ENCODE peak calls at places on chromosome 3, in ten cellular contexts. A, Y, W, C, U, I, V, G, R and B are unnamed samples.

GRCh38 chr3:192395506-192395905 is 331.8 kb downstream of the FGF12 start:
- DNase-seq in A (no peak), Y (no peak), W (no peak), C (no peak), U (no peak), I (no peak), V (no peak), G (no peak), R (no peak), B (no peak)

GRCh38 chr3:158700559-158700958 is 28.1 kb upstream of the LXN start:
- DNase-seq in A (no peak), Y (no peak), W (no peak), C (no peak), U (no peak), I (no peak), V (no peak), G (no peak), R (no peak), B (no peak)

GRCh38 chr3:121529308-121529707 is 16.5 kb downstream of the POLQ start:
- DNase-seq in A (no peak), Y (no peak), W (peak), C (no peak), U (peak), I (no peak), V (no peak), G (no peak), R (no peak), B (peak)

GRCh38 chr3:140552403-140552802 is 125.5 kb upstream of the TRIM42 start:
- DNase-seq in A (no peak), Y (no peak), W (no peak), C (no peak), U (no peak), I (no peak), V (no peak), G (no peak), R (no peak), B (peak)

GRCh38 chr3:169661567-169662214 is 1.8 kb downstream of the MECOM start:
- DNase-seq in A (peak), Y (peak), W (peak), C (peak), U (peak), I (no peak), V (no peak), G (peak), R (peak), B (no peak)

GRCh38 chr3:58044656-58045055 is 36.4 kb downstream of the FLNB start:
- DNase-seq in A (no peak), Y (no peak), W (peak), C (no peak), U (no peak), I (no peak), V (no peak), G (no peak), R (no peak), B (peak)

GRCh38 chr3:174613173-174613572 is 246.0 kb upstream of the NAALADL2 start:
- DNase-seq in A (peak), Y (no peak), W (no peak), C (no peak), U (no peak), I (no peak), V (no peak), G (no peak), R (no peak), B (no peak)

GRCh38 chr3:9769426-9770275 is at the start of gene CAMK1:
- DNase-seq in A (peak), Y (peak), W (peak), C (peak), U (peak), I (peak), V (peak), G (peak), R (peak), B (peak)

GRCh38 chr3:190222916-190223315 is 99.3 kb downstream of the CLDN1 start:
- DNase-seq in A (no peak), Y (no peak), W (no peak), C (no peak), U (no peak), I (no peak), V (no peak), G (no peak), R (no peak), B (no peak)

GRCh38 chr3:112333386-112334334 is 704 bp downstream of the CD200 start:
- DNase-seq in A (no peak), Y (no peak), W (peak), C (no peak), U (no peak), I (no peak), V (no peak), G (peak), R (no peak), B (no peak)

GRCh38 chr3:59980576-59980975 is 930.8 kb upstream of the CFAP20DC start:
- DNase-seq in A (no peak), Y (no peak), W (no peak), C (no peak), U (no peak), I (no peak), V (no peak), G (no peak), R (no peak), B (no peak)

GRCh38 chr3:128727485-128727884 is 1.5 kb downstream of the RAB7A start:
- DNase-seq in A (no peak), Y (no peak), W (peak), C (no peak), U (no peak), I (no peak), V (no peak), G (no peak), R (no peak), B (no peak)

GRCh38 chr3:13282986-13283876 is 136.9 kb downstream of the NUP210 start:
- DNase-seq in A (no peak), Y (peak), W (no peak), C (peak), U (peak), I (peak), V (no peak), G (no peak), R (no peak), B (no peak)

GRCh38 chr3:107993771-107994170 is 97.1 kb downstream of the CD47 start:
- DNase-seq in A (no peak), Y (no peak), W (peak), C (no peak), U (no peak), I (no peak), V (no peak), G (no peak), R (peak), B (peak)

GRCh38 chr3:117618462-117618861 is 908.9 kb downstream of the TUSC7 start:
- DNase-seq in A (no peak), Y (no peak), W (no peak), C (no peak), U (no peak), I (no peak), V (no peak), G (no peak), R (no peak), B (peak)

GRCh38 chr3:76245073-76245472 is 459.7 kb upstream of the ZNF717 start:
- DNase-seq in A (peak), Y (no peak), W (peak), C (no peak), U (no peak), I (no peak), V (no peak), G (no peak), R (peak), B (no peak)

GRCh38 chr3:132292062-132292461 is 25.1 kb upstream of the ACP3 start:
- DNase-seq in A (no peak), Y (no peak), W (peak), C (no peak), U (no peak), I (no peak), V (no peak), G (no peak), R (no peak), B (peak)

GRCh38 chr3:125043599-125044151 is 12.1 kb downstream of the HEG1 start:
- DNase-seq in A (no peak), Y (no peak), W (no peak), C (peak), U (no peak), I (no peak), V (no peak), G (peak), R (no peak), B (peak)

GRCh38 chr3:17765819-17766472 is 23.5 kb upstream of the TBC1D5 start:
- DNase-seq in A (no peak), Y (no peak), W (no peak), C (no peak), U (no peak), I (no peak), V (no peak), G (no peak), R (no peak), B (no peak)

GRCh38 chr3:161558256-161558655 is 61.6 kb downstream of the OTOL1 start:
- DNase-seq in A (no peak), Y (peak), W (no peak), C (peak), U (no peak), I (peak), V (no peak), G (no peak), R (no peak), B (peak)

GRCh38 chr3:172522871-172523818 is at the start of gene TNFSF10:
- DNase-seq in A (no peak), Y (peak), W (no peak), C (peak), U (no peak), I (peak), V (peak), G (peak), R (no peak), B (peak)

GRCh38 chr3:171791695-171792082 is 18.6 kb downstream of the PLD1 start:
- DNase-seq in A (peak), Y (no peak), W (peak), C (no peak), U (no peak), I (no peak), V (no peak), G (no peak), R (peak), B (peak)

GRCh38 chr3:60650171-60650570 is 601.1 kb downstream of the FHIT start:
- DNase-seq in A (no peak), Y (no peak), W (no peak), C (no peak), U (peak), I (no peak), V (no peak), G (no peak), R (no peak), B (no peak)

GRCh38 chr3:50192689-50193141 is 1.3 kb downstream of the GNAT1 start:
- DNase-seq in A (peak), Y (peak), W (peak), C (peak), U (peak), I (peak), V (peak), G (peak), R (peak), B (peak)

GRCh38 chr3:97687734-97688133 is 76.8 kb upstream of the ARL6 start:
- DNase-seq in A (no peak), Y (no peak), W (no peak), C (no peak), U (no peak), I (no peak), V (no peak), G (no peak), R (no peak), B (no peak)

GRCh38 chr3:21729888-21730459 is 21.0 kb downstream of the ZNF385D start:
- DNase-seq in A (peak), Y (no peak), W (peak), C (no peak), U (no peak), I (no peak), V (no peak), G (no peak), R (peak), B (peak)

GRCh38 chr3:26369133-26369532 is 253.4 kb upstream of the LRRC3B start:
- DNase-seq in A (no peak), Y (no peak), W (no peak), C (no peak), U (peak), I (no peak), V (no peak), G (no peak), R (no peak), B (no peak)

GRCh38 chr3:112116777-112117186 is 16.3 kb downstream of the GCSAM start:
- DNase-seq in A (no peak), Y (no peak), W (no peak), C (no peak), U (no peak), I (no peak), V (no peak), G (no peak), R (no peak), B (no peak)

GRCh38 chr3:160455846-160456245 is 6.3 kb upstream of the TRIM59 start:
- DNase-seq in A (no peak), Y (no peak), W (no peak), C (no peak), U (no peak), I (no peak), V (no peak), G (no peak), R (no peak), B (no peak)

GRCh38 chr3:32438596-32439344 is 47.1 kb downstream of the CMTM7 start:
- DNase-seq in A (no peak), Y (peak), W (no peak), C (no peak), U (no peak), I (no peak), V (no peak), G (no peak), R (no peak), B (no peak)

GRCh38 chr3:161586836-161587235 is 90.2 kb downstream of the OTOL1 start:
- DNase-seq in A (no peak), Y (no peak), W (no peak), C (no peak), U (no peak), I (no peak), V (no peak), G (no peak), R (no peak), B (no peak)

GRCh38 chr3:119294889-119295769 is 946 bp downstream of the ARHGAP31 start:
- DNase-seq in A (no peak), Y (peak), W (peak), C (peak), U (peak), I (peak), V (peak), G (peak), R (peak), B (peak)

DNA sequence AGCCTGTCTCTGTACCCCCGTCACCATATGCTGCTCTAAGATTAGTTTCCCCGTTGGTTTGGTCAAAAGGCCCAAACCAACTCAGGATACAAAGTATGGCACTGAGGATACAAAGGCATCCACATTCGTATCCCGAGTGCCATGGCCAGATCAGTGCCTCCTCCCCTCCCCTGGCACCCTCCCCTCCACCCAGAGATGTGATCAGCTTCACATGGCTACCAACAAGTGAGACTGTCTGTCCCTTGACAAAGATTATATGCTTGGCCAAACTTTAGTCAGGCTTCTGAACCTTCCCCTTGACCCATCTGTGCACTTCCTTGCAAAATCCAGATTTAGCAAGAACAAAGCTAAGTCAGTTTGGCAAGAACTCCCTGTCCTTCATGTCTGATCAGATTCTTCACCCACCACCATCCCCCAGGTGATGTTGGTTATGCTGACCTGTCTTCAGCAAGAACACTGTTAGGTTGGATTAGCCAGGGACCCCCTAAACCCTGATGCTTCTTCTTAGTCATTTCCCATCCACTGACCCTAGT is 61.7 kb downstream of the KLF15 start:
- DNase-seq in A (no peak), Y (no peak), W (no peak), C (no peak), U (no peak), I (no peak), V (no peak), G (no peak), R (no peak), B (no peak)
- H3K4me3 ChIP-seq in A (no peak), Y (no peak), W (no peak), C (no peak), U (no peak), I (no peak), V (no peak), G (no peak), R (no peak), B (no peak)

DNA sequence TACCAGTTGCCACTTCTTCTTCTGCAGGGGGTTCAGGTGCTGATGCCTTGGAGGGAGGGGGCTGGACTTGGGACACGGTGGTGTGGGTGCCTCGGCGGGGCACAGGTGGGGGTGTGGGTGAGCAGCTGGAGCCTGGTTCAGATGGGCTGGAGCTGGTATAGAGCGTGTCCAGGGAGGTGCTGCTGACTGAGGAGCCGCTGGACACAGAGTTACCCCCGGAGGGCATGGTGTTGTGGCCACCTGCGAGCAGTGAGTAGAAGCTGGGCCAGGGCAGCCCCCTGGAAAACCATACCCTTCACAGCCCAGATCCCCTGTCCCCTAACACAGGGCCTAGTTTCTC is 4.2 kb downstream of the NCKIPSD start:
- DNase-seq in A (no peak), Y (no peak), W (no peak), C (no peak), U (no peak), I (no peak), V (no peak), G (no peak), R (no peak), B (no peak)
- TF ChIP-seq CTCF in A (no peak), Y (no peak), W (no peak), C (no peak), U (no peak), I (no peak), V (no peak), G (no peak), R (no peak), B (no peak)

DNA sequence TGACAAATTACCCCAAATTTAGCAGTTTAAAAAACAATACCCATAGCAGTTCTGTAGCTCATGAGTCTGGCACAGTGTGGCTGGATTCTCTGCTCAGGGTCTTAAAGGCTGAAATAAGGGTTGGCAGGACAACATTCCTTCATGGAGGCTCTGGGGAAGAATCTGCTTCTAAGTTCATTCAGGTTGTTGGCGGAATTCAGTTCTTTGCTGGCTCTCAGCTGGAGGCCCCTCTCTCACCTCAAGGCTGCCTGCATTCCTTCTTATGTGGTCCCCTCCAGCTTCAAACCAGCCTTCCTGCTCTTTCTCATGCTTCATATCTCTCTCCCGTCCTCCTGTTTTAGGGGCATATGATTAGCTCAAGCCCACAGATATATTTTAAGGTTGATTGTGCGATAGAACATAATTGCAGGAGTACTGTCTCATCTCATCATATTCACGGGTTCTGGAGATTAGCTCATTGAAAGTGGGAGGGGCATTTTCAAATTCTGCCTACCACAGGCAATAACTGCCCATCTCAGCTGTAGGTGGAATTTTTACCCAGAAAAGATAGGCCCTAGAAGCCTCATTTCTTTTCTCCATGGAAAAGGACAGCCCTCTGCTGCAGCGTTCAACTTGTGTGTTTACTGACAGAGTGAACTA is 5.6 kb upstream of the ZBTB47 start:
- DNase-seq in A (no peak), Y (no peak), W (no peak), C (no peak), U (no peak), I (no peak), V (no peak), G (no peak), R (no peak), B (no peak)
- H3K4me3 ChIP-seq in A (no peak), Y (no peak), W (no peak), C (no peak), U (no peak), I (no peak), V (no peak), G (no peak), R (no peak), B (no peak)

GRCh38 chr3:72892870-72893269 is 5.0 kb downstream of the GXYLT2 start:
- DNase-seq in A (no peak), Y (no peak), W (peak), C (no peak), U (peak), I (no peak), V (no peak), G (peak), R (no peak), B (peak)

GRCh38 chr3:72892081-72892763 is 4.4 kb downstream of the GXYLT2 start:
- DNase-seq in A (peak), Y (no peak), W (peak), C (no peak), U (no peak), I (no peak), V (no peak), G (peak), R (peak), B (peak)

GRCh38 chr3:72890166-72890925 is 2.5 kb downstream of the GXYLT2 start:
- DNase-seq in A (no peak), Y (no peak), W (peak), C (no peak), U (no peak), I (no peak), V (no peak), G (peak), R (no peak), B (no peak)

GRCh38 chr3:72889310-72890165 is 1.7 kb downstream of the GXYLT2 start:
- DNase-seq in A (no peak), Y (no peak), W (no peak), C (no peak), U (no peak), I (no peak), V (no peak), G (no peak), R (no peak), B (no peak)

GRCh38 chr3:72891053-72891855 is 3.4 kb downstream of the GXYLT2 start:
- DNase-seq in A (peak), Y (no peak), W (peak), C (peak), U (no peak), I (no peak), V (no peak), G (peak), R (peak), B (peak)
- TF ChIP-seq CTCF in A (peak), Y (no peak), W (peak), C (no peak), U (no peak), I (no peak), V (no peak), G (no peak), R (peak), B (peak)

GRCh38 chr3:11568503-11569155 is 75.1 kb downstream of the VGLL4 start:
- DNase-seq in A (peak), Y (no peak), W (peak), C (peak), U (peak), I (peak), V (no peak), G (no peak), R (peak), B (peak)
- H3K4me3 ChIP-seq in A (peak), Y (no peak), W (peak), C (no peak), U (peak), I (no peak), V (no peak), G (no peak), R (peak), B (peak)

GRCh38 chr3:51894939-51895338 is 8.2 kb downstream of the IQCF1 start:
- DNase-seq in A (no peak), Y (no peak), W (no peak), C (no peak), U (no peak), I (no peak), V (no peak), G (no peak), R (no peak), B (no peak)

GRCh38 chr3:51896607-51897305 is 6.4 kb downstream of the IQCF1 start:
- DNase-seq in A (no peak), Y (no peak), W (no peak), C (no peak), U (no peak), I (no peak), V (no peak), G (no peak), R (no peak), B (no peak)

GRCh38 chr3:51891242-51892039 is 11.7 kb downstream of the IQCF1 start:
- DNase-seq in A (no peak), Y (no peak), W (no peak), C (no peak), U (no peak), I (no peak), V (no peak), G (no peak), R (no peak), B (no peak)

GRCh38 chr3:51897391-51897790 is 5.8 kb downstream of the IQCF1 start:
- DNase-seq in A (no peak), Y (no peak), W (no peak), C (no peak), U (no peak), I (no peak), V (no peak), G (no peak), R (no peak), B (no peak)
- TF ChIP-seq CTCF in A (no peak), Y (no peak), W (no peak), C (no peak), U (no peak), I (no peak), V (no peak), G (no peak), R (no peak), B (no peak)